ENCODE peak calls at places on chromosomes 1 and 21, in five cellular contexts. O is PC-3, L is AG09309, J is OCI-LY7, A is fibroblast of mammary gland. M is an unnamed sample.
A peak's percentile ranks its signal among the peaks of the same experiment; 100 is the strongest.

GRCh38 chr21:42233067-42233981 is 14.4 kb downstream of the ABCG1 start:
- DNase-seq in O (peak; percentile 13), L (no peak), J (peak; percentile 97), A (peak; percentile 16), M (no peak)

GRCh38 chr1:223727541-223727940 is 15.2 kb downstream of the CAPN2 start:
- DNase-seq in O (no peak), L (no peak), J (no peak), A (no peak), M (no peak)

GRCh38 chr1:53327183-53327941 is 508 bp downstream of the LRP8 start:
- DNase-seq in O (peak; percentile 16), L (no peak), J (peak; percentile 78), A (peak; percentile 21), M (no peak)

GRCh38 chr1:182347019-182347418 is 44.6 kb downstream of the GLUL start:
- DNase-seq in O (no peak), L (no peak), J (no peak), A (no peak), M (no peak)

GRCh38 chr1:117802546-117803257 is 126.7 kb downstream of the GDAP2 start:
- DNase-seq in O (no peak), L (no peak), J (no peak), A (peak; percentile 69), M (no peak)

GRCh38 chr21:37496972-37497371 is 130.4 kb downstream of the DYRK1A start:
- DNase-seq in O (peak; percentile 34), L (no peak), J (no peak), A (peak; percentile 25), M (no peak)

GRCh38 chr1:191541741-191542140 is 616.5 kb upstream of the RGS18 start:
- DNase-seq in O (no peak), L (no peak), J (no peak), A (no peak), M (no peak)

GRCh38 chr1:6026095-6026809 is 19.4 kb upstream of the KCNAB2 start:
- DNase-seq in O (no peak), L (no peak), J (peak; percentile 93), A (no peak), M (no peak)

GRCh38 chr1:156913809-156914387 is 6.5 kb upstream of the LRRC71 start:
- DNase-seq in O (no peak), L (no peak), J (no peak), A (no peak), M (no peak)

GRCh38 chr1:47871799-47872353 is 125.3 kb downstream of the TRABD2B start:
- DNase-seq in O (peak; percentile 89), L (no peak), J (no peak), A (peak; percentile 37), M (no peak)

GRCh38 chr1:205247130-205247921 is 19.6 kb downstream of the TMCC2 start:
- DNase-seq in O (no peak), L (no peak), J (no peak), A (no peak), M (no peak)

GRCh38 chr1:203177471-203178039 is 1.9 kb upstream of the MYBPH start:
- DNase-seq in O (peak; percentile 60), L (no peak), J (no peak), A (peak; percentile 70), M (no peak)

GRCh38 chr1:158644479-158644878 is 39.4 kb downstream of the OR10Z1 start:
- DNase-seq in O (no peak), L (no peak), J (no peak), A (no peak), M (no peak)

GRCh38 chr21:42386034-42386591 is 9.7 kb downstream of the TMPRSS3 start:
- DNase-seq in O (no peak), L (no peak), J (no peak), A (no peak), M (no peak)

GRCh38 chr1:27346991-27347627 is 5.3 kb downstream of the SYTL1 start:
- DNase-seq in O (peak; percentile 51), L (no peak), J (no peak), A (no peak), M (no peak)

GRCh38 chr1:35718492-35719336 is at the start of gene C1orf216:
- DNase-seq in O (peak; percentile 61), L (peak; percentile 24), J (no peak), A (peak; percentile 79), M (peak; percentile 29)

GRCh38 chr1:41954533-41954944 is 35.8 kb upstream of the HIVEP3 start:
- DNase-seq in O (peak; percentile 94), L (peak; percentile 49), J (no peak), A (peak; percentile 70), M (no peak)

GRCh38 chr1:217525773-217526490 is 105.0 kb downstream of the GPATCH2 start:
- DNase-seq in O (peak; percentile 50), L (no peak), J (no peak), A (peak; percentile 35), M (no peak)

GRCh38 chr1:70486676-70487470 is 75.8 kb downstream of the CTH start:
- DNase-seq in O (peak; percentile 80), L (peak; percentile 62), J (no peak), A (peak; percentile 94), M (peak; percentile 80)

GRCh38 chr1:174769961-174770549 is 229.7 kb upstream of the CACYBP start:
- DNase-seq in O (peak; percentile 54), L (peak; percentile 23), J (peak; percentile 80), A (peak; percentile 72), M (peak; percentile 18)

GRCh38 chr1:22711591-22712501 is 1.2 kb downstream of the EPHB2 start:
- DNase-seq in O (peak; percentile 12), L (no peak), J (no peak), A (peak; percentile 24), M (no peak)

GRCh38 chr1:220189750-220190347 is 82.4 kb downstream of the RAB3GAP2 start:
- DNase-seq in O (peak; percentile 58), L (no peak), J (peak; percentile 43), A (peak; percentile 53), M (no peak)

GRCh38 chr1:28122183-28122582 is 33.8 kb upstream of the EYA3 start:
- DNase-seq in O (no peak), L (no peak), J (no peak), A (peak; percentile 49), M (no peak)

GRCh38 chr1:27628712-27629111 is 6.3 kb downstream of the FGR start:
- DNase-seq in O (no peak), L (no peak), J (no peak), A (no peak), M (no peak)

GRCh38 chr1:224212618-224213037 is 29.6 kb downstream of the DEGS1 start:
- DNase-seq in O (peak; percentile 28), L (no peak), J (no peak), A (peak; percentile 15), M (no peak)

GRCh38 chr1:84223751-84224432 is 77.6 kb upstream of the SAMD13 start:
- DNase-seq in O (no peak), L (no peak), J (no peak), A (peak; percentile 28), M (no peak)

GRCh38 chr1:183517401-183517800 is 45.1 kb downstream of the SMG7 start:
- DNase-seq in O (no peak), L (no peak), J (no peak), A (no peak), M (no peak)

GRCh38 chr1:245742891-245743290 is 588.1 kb downstream of the KIF26B start:
- DNase-seq in O (no peak), L (peak; percentile 29), J (no peak), A (peak; percentile 21), M (no peak)

GRCh38 chr21:37198989-37199924 is 67.9 kb downstream of the VPS26C start:
- DNase-seq in O (peak; percentile 91), L (no peak), J (no peak), A (no peak), M (no peak)

GRCh38 chr21:27582946-27583270 is 616.0 kb upstream of the ADAMTS5 start:
- DNase-seq in O (no peak), L (no peak), J (no peak), A (peak; percentile 45), M (no peak)

GRCh38 chr21:27581168-27581567 is 614.3 kb upstream of the ADAMTS5 start:
- DNase-seq in O (peak; percentile 71), L (no peak), J (no peak), A (peak; percentile 32), M (no peak)

GRCh38 chr21:27584266-27584665 is 617.4 kb upstream of the ADAMTS5 start:
- DNase-seq in O (no peak), L (no peak), J (no peak), A (no peak), M (no peak)

GRCh38 chr21:27580276-27580675 is 613.4 kb upstream of the ADAMTS5 start:
- DNase-seq in O (peak; percentile 58), L (no peak), J (no peak), A (peak; percentile 26), M (no peak)

GRCh38 chr21:27582246-27582945 is 615.5 kb upstream of the ADAMTS5 start:
- DNase-seq in O (no peak), L (no peak), J (no peak), A (peak; percentile 23), M (no peak)
- H3K4me3 ChIP-seq in O (no peak overlapping the region), L (no peak overlapping the region), J (no peak overlapping the region), A (no peak overlapping the region), M (no peak overlapping the region)

GRCh38 chr1:232574077-232574476 is 55.9 kb downstream of the SIPA1L2 start:
- DNase-seq in O (no peak), L (no peak), J (no peak), A (no peak), M (no peak)

GRCh38 chr1:232576537-232576936 is 53.4 kb downstream of the SIPA1L2 start:
- DNase-seq in O (no peak), L (no peak), J (no peak), A (no peak), M (no peak)

GRCh38 chr1:232577809-232578208 is 52.1 kb downstream of the SIPA1L2 start:
- DNase-seq in O (no peak), L (no peak), J (peak; percentile 60), A (no peak), M (no peak)

GRCh38 chr1:232575524-232576040 is 54.4 kb downstream of the SIPA1L2 start:
- DNase-seq in O (peak; percentile 18), L (no peak), J (no peak), A (no peak), M (no peak)

GRCh38 chr1:232574867-232575523 is 54.9 kb downstream of the SIPA1L2 start:
- DNase-seq in O (peak; percentile 39), L (no peak), J (no peak), A (no peak), M (peak; percentile 31)
- H3K4me3 ChIP-seq in O (no peak overlapping the region), L (no peak overlapping the region), J (no peak overlapping the region), A (no peak overlapping the region), M (no peak overlapping the region)

DNA sequence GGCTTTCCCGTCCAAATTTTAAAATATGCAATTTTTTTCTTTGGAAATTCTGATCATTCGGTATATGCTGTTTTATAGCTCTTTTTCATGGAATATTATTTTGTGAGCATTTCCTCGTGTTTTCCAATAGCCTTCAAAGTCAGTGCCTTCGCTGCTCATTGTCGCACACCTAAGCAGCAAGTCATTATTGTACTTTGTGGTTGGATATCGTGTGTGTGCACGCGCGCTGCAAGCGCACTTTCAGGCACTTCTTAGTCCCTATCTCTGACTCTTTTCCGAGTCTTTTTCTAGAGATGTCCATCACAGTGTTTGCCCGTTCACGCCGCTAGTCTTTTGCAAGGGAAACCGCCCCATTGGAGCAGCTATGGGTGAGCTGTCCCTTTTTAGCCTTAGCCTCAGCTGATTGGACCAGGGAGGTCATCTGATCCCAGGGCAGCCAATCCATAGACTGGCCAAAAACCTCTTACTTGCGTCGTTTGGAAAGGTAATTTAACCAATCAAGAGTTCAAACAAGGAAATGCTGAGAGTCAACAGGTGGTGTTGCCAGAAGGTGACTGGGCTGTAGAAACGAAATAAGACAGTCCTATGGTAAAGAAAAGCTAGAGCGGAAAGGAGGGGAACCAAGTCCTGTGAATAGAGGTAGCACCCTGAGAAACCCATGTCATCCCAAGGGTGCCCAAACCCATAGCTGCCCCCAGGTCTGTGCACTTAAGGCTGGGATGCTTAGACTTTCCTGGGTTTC is 710 bp upstream of the HYI start:
- DNase-seq in O (peak; percentile 93), L (peak; percentile 46), J (peak; percentile 22), A (peak; percentile 88), M (peak; percentile 42)
- H3K4me3 ChIP-seq in O (peak overlapping the region; percentile 63), L (peak overlapping the region; percentile 51), J (no peak overlapping the region), A (peak overlapping the region; percentile 46), M (peak overlapping the region; percentile 45)

GRCh38 chr1:201397675-201398074 is 1.4 kb downstream of the LAD1 start:
- DNase-seq in O (peak; percentile 92), L (no peak), J (no peak), A (no peak), M (no peak)
- H3K4me3 ChIP-seq in O (peak overlapping the region; percentile 80), L (no peak overlapping the region), J (no peak overlapping the region), A (no peak overlapping the region), M (no peak overlapping the region)